ENCODE peak calls at places on chromosomes 1 and 21, in four cellular contexts. O is heart left ventricle, P is tibial artery, G is astrocyte. E is an unnamed sample.

GRCh38 chr21:38027901-38028300 is 111.6 kb upstream of the KCNJ6 start:
- DNase-seq in O (no peak), P (no peak), G (peak; percentile 49), E (peak; percentile 5)

GRCh38 chr1:29639741-29640427 is 403.6 kb downstream of the PTPRU start:
- DNase-seq in O (no peak), P (no peak), G (peak; percentile 90), E (peak; percentile 54)

GRCh38 chr1:204782118-204782700 is 88.5 kb upstream of the NFASC start:
- DNase-seq in O (no peak), P (no peak), G (peak; percentile 76), E (no peak)

GRCh38 chr1:173190101-173190895 is 16.8 kb downstream of the TNFSF4 start:
- DNase-seq in O (peak; percentile 88), P (peak; percentile 95), G (peak; percentile 88), E (peak; percentile 80)

GRCh38 chr1:92587445-92587844 is 100.7 kb upstream of the GFI1 start:
- DNase-seq in O (no peak), P (no peak), G (no peak), E (no peak)

GRCh38 chr1:207396360-207396759 is 57.8 kb upstream of the CR2 start:
- DNase-seq in O (no peak), P (no peak), G (no peak), E (no peak)

GRCh38 chr1:29230204-29230552 is 556 bp downstream of the MECR start:
- DNase-seq in O (no peak), P (no peak), G (no peak), E (no peak)

GRCh38 chr1:150493175-150493574 is 6.0 kb downstream of the TARS2 start:
- DNase-seq in O (no peak), P (no peak), G (no peak), E (no peak)

GRCh38 chr1:9275567-9276034 is 17.1 kb upstream of the SPSB1 start:
- DNase-seq in O (peak; percentile 64), P (no peak), G (peak; percentile 91), E (peak; percentile 81)

GRCh38 chr21:33075596-33076195 is 5.8 kb downstream of the OLIG1 start:
- DNase-seq in O (no peak), P (no peak), G (no peak), E (no peak)

GRCh38 chr1:93681549-93682412 is at the start of gene BCAR3:
- DNase-seq in O (peak; percentile 78), P (peak; percentile 83), G (peak; percentile 67), E (peak; percentile 75)

GRCh38 chr1:5830771-5831599 is 161.2 kb downstream of the NPHP4 start:
- DNase-seq in O (no peak), P (no peak), G (no peak), E (no peak)

GRCh38 chr21:46552274-46552673 is 52.6 kb downstream of the S100B start:
- DNase-seq in O (no peak), P (no peak), G (no peak), E (no peak)

GRCh38 chr1:7584157-7584556 is 186.9 kb upstream of the VAMP3 start:
- DNase-seq in O (no peak), P (peak; percentile 49), G (no peak), E (no peak)

GRCh38 chr21:22223385-22223784 is 1225.2 kb downstream of the NCAM2 start:
- DNase-seq in O (no peak), P (no peak), G (no peak), E (peak; percentile 2)

GRCh38 chr21:41319273-41319672 is 2.7 kb downstream of the FAM3B start:
- DNase-seq in O (no peak), P (no peak), G (no peak), E (no peak)

GRCh38 chr1:39368045-39368444 is 123.4 kb upstream of the BMP8A start:
- DNase-seq in O (no peak), P (no peak), G (no peak), E (no peak)

GRCh38 chr1:68057564-68057963 is 7.1 kb upstream of the DIRAS3 start:
- DNase-seq in O (no peak), P (no peak), G (no peak), E (no peak)

GRCh38 chr1:119549719-119550141 is 42.7 kb downstream of the HSD3B1 start:
- DNase-seq in O (no peak), P (no peak), G (peak; percentile 44), E (peak; percentile 92)

GRCh38 chr1:238331557-238331956 is 440.8 kb upstream of the ZP4 start:
- DNase-seq in O (no peak), P (no peak), G (no peak), E (no peak)

GRCh38 chr21:31599563-31599962 is 59.9 kb upstream of the SOD1 start:
- DNase-seq in O (no peak), P (no peak), G (no peak), E (no peak)

GRCh38 chr1:229258031-229258850 is 12.7 kb upstream of the RAB4A start:
- DNase-seq in O (no peak), P (no peak), G (peak; percentile 33), E (peak; percentile 83)

GRCh38 chr1:44723496-44724407 is 7.2 kb downstream of the RNU5D-1 start:
- DNase-seq in O (no peak), P (no peak), G (no peak), E (no peak)

GRCh38 chr1:29444081-29444715 is 207.9 kb downstream of the PTPRU start:
- DNase-seq in O (no peak), P (no peak), G (no peak), E (no peak)

GRCh38 chr1:50858761-50859160 is 101.3 kb downstream of the FAF1 start:
- DNase-seq in O (no peak), P (no peak), G (peak; percentile 12), E (no peak)

GRCh38 chr1:199685369-199685768 is 342.1 kb upstream of the NR5A2 start:
- DNase-seq in O (no peak), P (no peak), G (peak; percentile 85), E (peak; percentile 35)

GRCh38 chr1:210293191-210293607 is 35.5 kb upstream of the HHAT start:
- DNase-seq in O (peak; percentile 75), P (peak; percentile 88), G (peak; percentile 89), E (no peak)

GRCh38 chr1:15432327-15432726 is 5.9 kb upstream of the CTRC start:
- DNase-seq in O (no peak), P (no peak), G (no peak), E (no peak)

GRCh38 chr1:233040494-233040893 is 90.1 kb downstream of the NTPCR start:
- DNase-seq in O (no peak), P (no peak), G (no peak), E (no peak)

GRCh38 chr1:110686188-110686587 is 11.4 kb upstream of the KCNA3 start:
- DNase-seq in O (no peak), P (no peak), G (no peak), E (no peak)
- TF ChIP-seq CTCF in O (no peak), P (no peak), G (no peak), E (no peak)

DNA sequence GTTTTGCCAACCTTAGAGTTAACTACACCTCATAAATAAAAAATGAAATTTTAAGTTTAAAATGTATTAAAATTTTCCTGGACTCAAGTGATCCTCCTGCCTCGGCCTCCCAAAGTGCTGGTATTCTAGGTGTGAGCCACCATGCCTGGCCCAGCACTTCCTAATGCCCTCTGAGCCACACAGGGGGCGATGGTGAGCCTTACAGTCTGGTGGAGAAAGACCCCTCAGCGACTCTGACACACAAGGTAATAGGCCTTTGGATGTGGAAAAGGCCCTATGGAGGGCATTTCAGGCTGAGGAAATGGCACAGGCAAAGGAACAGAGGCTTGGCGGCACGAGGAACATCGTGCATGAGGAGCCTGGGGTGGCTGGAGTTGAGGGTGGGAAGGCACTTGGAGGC is 6.7 kb downstream of the CITED4 start:
- DNase-seq in O (no peak), P (no peak), G (no peak), E (peak; percentile 9)
- TF ChIP-seq CTCF in O (peak; percentile 28), P (no peak), G (no peak), E (peak; percentile 51)

GRCh38 chr21:45227735-45228134 is 60.0 kb downstream of the POFUT2 start:
- DNase-seq in O (no peak), P (no peak), G (no peak), E (no peak)
- TF ChIP-seq CTCF in O (no peak), P (no peak), G (no peak), E (no peak)

DNA sequence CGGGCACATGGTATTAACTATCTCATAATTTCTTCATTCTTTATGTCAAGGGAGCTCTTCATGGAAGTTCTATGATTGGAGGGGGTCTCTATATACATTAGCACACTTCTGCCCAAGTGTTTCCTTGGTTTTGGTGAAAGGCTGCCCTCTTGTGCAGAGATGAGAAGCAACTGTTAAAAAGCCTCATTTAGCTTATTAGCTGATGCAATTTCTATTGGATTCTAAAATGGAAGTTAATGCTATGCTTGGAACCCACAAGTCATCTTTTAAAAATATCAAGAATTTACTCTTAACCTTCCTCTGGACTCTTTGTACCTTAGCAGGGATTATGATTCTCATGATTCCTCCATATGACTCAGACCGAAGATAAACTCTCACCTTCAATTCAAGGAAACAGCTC is 328.9 kb downstream of the PTBP2 start:
- DNase-seq in O (no peak), P (no peak), G (peak; percentile 38), E (peak; percentile 91)
- TF ChIP-seq CTCF in O (no peak), P (no peak), G (peak; percentile 32), E (peak; percentile 72)